ENCODE peak calls at places on chromosomes 4 and X, in ten cellular contexts. R is germinal center; N is activated effector memory CD4-positive, alpha-beta T cell treated with anti-CD3 and anti-CD28 coated beads, Interleukin-2, amount 50 U/mL, for 16 hours; V is fibroblast of the aortic adventitia; U is memory B cell; C is AG20443; H is heart left ventricle; M is neural crest cell; O is AG04450; B is activated CD8-positive, alpha-beta memory T cell treated with anti-CD3 and anti-CD28 coated beads for 4 hours. X is an unnamed sample.

GRCh38 chr4:83490876-83491450 is 6.1 kb upstream of the ABRAXAS1 start:
- DNase-seq in R (peak; percentile 69), N (no peak), V (peak; percentile 43), U (no peak), C (peak; percentile 55), H (no peak), M (no peak), O (no peak), B (no peak), X (no peak)

GRCh38 chrX:36961590-36961989 is 46.6 kb upstream of the FAM47C start:
- DNase-seq in R (no peak), N (no peak), V (no peak), U (no peak), C (no peak), H (no peak), M (no peak), O (no peak), B (no peak), X (no peak)

GRCh38 chrX:107429090-107429489 is 20.4 kb upstream of the FRMPD3 start:
- DNase-seq in R (no peak), N (peak; percentile 65), V (peak; percentile 28), U (peak; percentile 23), C (no peak), H (no peak), M (no peak), O (no peak), B (no peak), X (peak; percentile 76)

GRCh38 chr4:173288296-173288695 is 45.9 kb downstream of the HMGB2 start:
- DNase-seq in R (peak; percentile 33), N (peak; percentile 83), V (peak; percentile 76), U (peak; percentile 57), C (peak; percentile 46), H (peak; percentile 62), M (peak; percentile 65), O (peak; percentile 6), B (peak; percentile 38), X (no peak)

GRCh38 chrX:119272882-119273806 is 37.1 kb downstream of the PGRMC1 start:
- DNase-seq in R (peak; percentile 75), N (peak; percentile 81), V (peak; percentile 7), U (peak; percentile 33), C (peak; percentile 64), H (peak; percentile 62), M (no peak), O (no peak), B (peak; percentile 6), X (no peak)

GRCh38 chrX:54178100-54178940 is 4.7 kb downstream of the FAM120C start:
- DNase-seq in R (no peak), N (no peak), V (peak; percentile 86), U (no peak), C (peak; percentile 10), H (no peak), M (no peak), O (peak; percentile 8), B (no peak), X (no peak)

GRCh38 chr4:13944095-13944501 is 316.6 kb upstream of the BOD1L1 start:
- DNase-seq in R (no peak), N (no peak), V (no peak), U (no peak), C (no peak), H (peak; percentile 67), M (no peak), O (no peak), B (no peak), X (no peak)

GRCh38 chr4:151169223-151169622 is 69.8 kb downstream of the RPS3A start:
- DNase-seq in R (no peak), N (no peak), V (peak; percentile 99), U (no peak), C (peak; percentile 95), H (peak; percentile 83), M (no peak), O (peak; percentile 97), B (no peak), X (no peak)

GRCh38 chr4:184343400-184344177 is 125.9 kb upstream of the ENPP6 start:
- DNase-seq in R (peak; percentile 55), N (peak; percentile 72), V (peak; percentile 79), U (peak; percentile 47), C (peak; percentile 90), H (peak; percentile 85), M (peak; percentile 54), O (peak; percentile 27), B (no peak), X (no peak)

GRCh38 chrX:50081282-50081955 is 119.4 kb downstream of the AKAP4 start:
- DNase-seq in R (no peak), N (no peak), V (peak; percentile 37), U (no peak), C (peak; percentile 9), H (peak; percentile 30), M (no peak), O (no peak), B (no peak), X (no peak)

GRCh38 chr4:25448379-25449109 is 71.5 kb downstream of the ANAPC4 start:
- DNase-seq in R (no peak), N (no peak), V (peak; percentile 62), U (no peak), C (peak; percentile 82), H (no peak), M (no peak), O (peak; percentile 10), B (no peak), X (no peak)

GRCh38 chrX:16300831-16301230 is 133.6 kb downstream of the MAGEB17 start:
- DNase-seq in R (no peak), N (no peak), V (no peak), U (no peak), C (no peak), H (no peak), M (no peak), O (no peak), B (no peak), X (no peak)

GRCh38 chr4:13617801-13618200 is 9.7 kb downstream of the BOD1L1 start:
- DNase-seq in R (no peak), N (no peak), V (no peak), U (no peak), C (no peak), H (no peak), M (no peak), O (no peak), B (no peak), X (no peak)

GRCh38 chr4:142278663-142279062 is 567.4 kb downstream of the INPP4B start:
- DNase-seq in R (no peak), N (no peak), V (no peak), U (no peak), C (no peak), H (no peak), M (no peak), O (no peak), B (no peak), X (no peak)

GRCh38 chrX:45400380-45400779 is 199.7 kb upstream of the DIPK2B start:
- DNase-seq in R (no peak), N (no peak), V (peak; percentile 78), U (no peak), C (peak; percentile 28), H (no peak), M (no peak), O (peak; percentile 18), B (no peak), X (no peak)

GRCh38 chrX:26597981-26598380 is 382.0 kb downstream of the MAGEB5 start:
- DNase-seq in R (no peak), N (no peak), V (no peak), U (no peak), C (no peak), H (no peak), M (no peak), O (no peak), B (no peak), X (no peak)

GRCh38 chr4:165085946-165086345 is 26.7 kb downstream of the TMEM192 start:
- DNase-seq in R (no peak), N (no peak), V (no peak), U (no peak), C (no peak), H (no peak), M (no peak), O (no peak), B (no peak), X (no peak)

X was measured in mesenteric fat pad.